ENCODE peak calls at places on chromosomes 2 and 18, in four cellular contexts. L, Q, Y and B are unnamed samples.

GRCh38 chr2:215635071-215635787 is 199.4 kb upstream of the FN1 start:
- DNase-seq in L (no peak), Q (no peak), Y (no peak), B (no peak)

GRCh38 chr18:69444221-69444620 is 43.5 kb downstream of the DOK6 start:
- DNase-seq in L (no peak), Q (no peak), Y (no peak), B (no peak)

GRCh38 chr18:54616220-54616848 is 25.3 kb downstream of the DYNAP start:
- DNase-seq in L (no peak), Q (no peak), Y (no peak), B (no peak)

GRCh38 chr2:135299165-135299564 is 231.9 kb downstream of the ZRANB3 start:
- DNase-seq in L (no peak), Q (no peak), Y (peak; percentile 3), B (no peak)

GRCh38 chr18:49645836-49646235 is 84.0 kb downstream of the LIPG start:
- DNase-seq in L (no peak), Q (no peak), Y (peak; percentile 46), B (no peak)

GRCh38 chr2:63049291-63050185 is 1.1 kb upstream of the OTX1 start:
- DNase-seq in L (peak; percentile 24), Q (no peak), Y (no peak), B (peak; percentile 6)

GRCh38 chr2:121907905-121908304 is 152.5 kb downstream of the TSN start:
- DNase-seq in L (no peak), Q (no peak), Y (no peak), B (no peak)

GRCh38 chr2:45696708-45697107 is 45.2 kb downstream of the PRKCE start:
- DNase-seq in L (no peak), Q (no peak), Y (no peak), B (no peak)

GRCh38 chr2:84939426-84940087 is 31.4 kb upstream of the KCMF1 start:
- DNase-seq in L (peak; percentile 83), Q (no peak), Y (no peak), B (peak; percentile 92)

GRCh38 chr2:218354850-218355443 is 1.7 kb upstream of the CATIP start:
- DNase-seq in L (no peak), Q (no peak), Y (no peak), B (no peak)

GRCh38 chr2:240322231-240322955 is 113.1 kb upstream of the GPC1 start:
- DNase-seq in L (no peak), Q (no peak), Y (no peak), B (no peak)

GRCh38 chr2:11710210-11710609 is 36.2 kb upstream of the LPIN1 start:
- DNase-seq in L (no peak), Q (no peak), Y (peak; percentile 71), B (no peak)

GRCh38 chr2:16739778-16740581 is 74.3 kb upstream of the CYRIA start:
- DNase-seq in L (no peak), Q (no peak), Y (no peak), B (no peak)

GRCh38 chr2:111671426-111672150 is 212.4 kb downstream of the ANAPC1 start:
- DNase-seq in L (no peak), Q (no peak), Y (no peak), B (no peak)

GRCh38 chr2:97748397-97748796 is 35.0 kb downstream of the ZAP70 start:
- DNase-seq in L (peak; percentile 84), Q (peak; percentile 70), Y (no peak), B (peak; percentile 92)

GRCh38 chr2:74516070-74516633 is 1.9 kb downstream of the TLX2 start:
- DNase-seq in L (peak; percentile 84), Q (no peak), Y (no peak), B (peak; percentile 80)

GRCh38 chr2:205534997-205535396 is 147.3 kb upstream of the NRP2 start:
- DNase-seq in L (no peak), Q (no peak), Y (no peak), B (no peak)

GRCh38 chr2:119059940-119060339 is 98.6 kb downstream of the C1QL2 start:
- DNase-seq in L (no peak), Q (no peak), Y (no peak), B (no peak)